ENCODE peak calls at places on chromosome 10, in ten cellular contexts. I, S, U, Q, L, F, M, X, R and W are unnamed samples.

GRCh38 chr10:98391578-98391991 is 23.4 kb downstream of the PYROXD2 start:
- DNase-seq in I (no peak), S (peak; percentile 86), U (no peak), Q (peak; percentile 70), L (no peak), F (no peak), M (peak; percentile 26), X (no peak), R (no peak), W (no peak)

GRCh38 chr10:108112218-108112617 is 947.7 kb upstream of the SORCS1 start:
- DNase-seq in I (peak; percentile 13), S (no peak), U (no peak), Q (no peak), L (no peak), F (no peak), M (no peak), X (peak; percentile 18), R (no peak), W (no peak)

GRCh38 chr10:92845926-92846325 is 2.4 kb upstream of the EXOC6 start:
- DNase-seq in I (no peak), S (no peak), U (no peak), Q (no peak), L (no peak), F (no peak), M (no peak), X (no peak), R (no peak), W (no peak)

GRCh38 chr10:91901784-91902677 is 7.3 kb downstream of the FGFBP3 start:
- DNase-seq in I (peak; percentile 80), S (peak; percentile 91), U (no peak), Q (no peak), L (peak; percentile 92), F (no peak), M (no peak), X (peak; percentile 98), R (peak; percentile 90), W (no peak)

GRCh38 chr10:60963441-60964256 is 19.7 kb upstream of the RHOBTB1 start:
- DNase-seq in I (peak; percentile 51), S (peak; percentile 74), U (no peak), Q (no peak), L (no peak), F (no peak), M (no peak), X (peak; percentile 63), R (peak; percentile 86), W (no peak)

GRCh38 chr10:47076949-47077348 is 165.7 kb downstream of the PTPN20 start:
- DNase-seq in I (no peak), S (peak; percentile 9), U (no peak), Q (no peak), L (no peak), F (no peak), M (no peak), X (peak; percentile 8), R (peak; percentile 25), W (no peak)

GRCh38 chr10:116961305-116962251 is 43.4 kb downstream of the SHTN1 start:
- DNase-seq in I (no peak), S (no peak), U (no peak), Q (no peak), L (no peak), F (no peak), M (no peak), X (no peak), R (no peak), W (peak; percentile 71)

GRCh38 chr10:103470755-103471653 is 8.0 kb downstream of the CALHM3 start:
- DNase-seq in I (no peak), S (peak; percentile 69), U (no peak), Q (peak; percentile 55), L (no peak), F (no peak), M (no peak), X (peak; percentile 59), R (no peak), W (no peak)

GRCh38 chr10:119542990-119543813 is 683 bp upstream of the RGS10 start:
- DNase-seq in I (peak; percentile 65), S (peak; percentile 44), U (peak; percentile 54), Q (peak; percentile 51), L (no peak), F (peak; percentile 67), M (peak; percentile 61), X (peak; percentile 55), R (peak; percentile 31), W (peak; percentile 3)

GRCh38 chr10:133164816-133165555 is 5.0 kb downstream of the KNDC1 start:
- DNase-seq in I (no peak), S (no peak), U (no peak), Q (no peak), L (no peak), F (no peak), M (no peak), X (no peak), R (no peak), W (no peak)

GRCh38 chr10:111648046-111648445 is 535.5 kb downstream of the GPAM start:
- DNase-seq in I (no peak), S (peak; percentile 85), U (no peak), Q (no peak), L (peak; percentile 81), F (no peak), M (no peak), X (peak; percentile 37), R (peak; percentile 57), W (no peak)